ENCODE peak calls at places on chromosomes 7 and 10, in eight cellular contexts. One of them, this sample, is unnamed.

GRCh38 chr10:97119058-97119832 is 66.5 kb downstream of the SLIT1 start:
- DNase-seq in brain microvascular endothelial cell: no peak
- DNase-seq in fibroblast of pulmonary artery: no peak
- DNase-seq in fibroblast of lung: no peak
- DNase-seq in A549: no peak
- DNase-seq in hepatocyte: no peak
- DNase-seq in GM20000: no peak
- DNase-seq in WTC11: no peak
- DNase-seq in this sample: no peak

GRCh38 chr10:74460812-74461211 is 309.8 kb downstream of the ADK start:
- DNase-seq in brain microvascular endothelial cell: no peak
- DNase-seq in fibroblast of pulmonary artery: peak
- DNase-seq in fibroblast of lung: peak
- DNase-seq in A549: no peak
- DNase-seq in hepatocyte: no peak
- DNase-seq in GM20000: peak
- DNase-seq in WTC11: no peak
- DNase-seq in this sample: no peak

GRCh38 chr7:69962077-69962855 is 364.0 kb downstream of the AUTS2 start:
- DNase-seq in brain microvascular endothelial cell: no peak
- DNase-seq in fibroblast of pulmonary artery: peak
- DNase-seq in fibroblast of lung: peak
- DNase-seq in A549: no peak
- DNase-seq in hepatocyte: peak
- DNase-seq in GM20000: no peak
- DNase-seq in WTC11: no peak
- DNase-seq in this sample: no peak

GRCh38 chr7:68509054-68509453 is 1089.2 kb upstream of the AUTS2 start:
- DNase-seq in brain microvascular endothelial cell: no peak
- DNase-seq in fibroblast of pulmonary artery: no peak
- DNase-seq in fibroblast of lung: no peak
- DNase-seq in A549: no peak
- DNase-seq in hepatocyte: no peak
- DNase-seq in GM20000: no peak
- DNase-seq in WTC11: no peak
- DNase-seq in this sample: no peak

GRCh38 chr7:151440799-151441443 is 980 bp upstream of the CRYGN start:
- DNase-seq in brain microvascular endothelial cell: no peak
- DNase-seq in fibroblast of pulmonary artery: peak
- DNase-seq in fibroblast of lung: no peak
- DNase-seq in A549: no peak
- DNase-seq in hepatocyte: no peak
- DNase-seq in GM20000: no peak
- DNase-seq in WTC11: no peak
- DNase-seq in this sample: no peak

GRCh38 chr7:70583965-70584883 is 547.7 kb upstream of the GALNT17 start:
- DNase-seq in brain microvascular endothelial cell: no peak
- DNase-seq in fibroblast of pulmonary artery: no peak
- DNase-seq in fibroblast of lung: no peak
- DNase-seq in A549: no peak
- DNase-seq in hepatocyte: no peak
- DNase-seq in GM20000: no peak
- DNase-seq in WTC11: no peak
- DNase-seq in this sample: no peak

GRCh38 chr7:139972000-139972399 is 90.8 kb downstream of the PARP12 start:
- DNase-seq in brain microvascular endothelial cell: no peak
- DNase-seq in fibroblast of pulmonary artery: no peak
- DNase-seq in fibroblast of lung: no peak
- DNase-seq in A549: no peak
- DNase-seq in hepatocyte: no peak
- DNase-seq in GM20000: no peak
- DNase-seq in WTC11: no peak
- DNase-seq in this sample: no peak

GRCh38 chr7:158784270-158784669 is 45.0 kb downstream of the ESYT2 start:
- DNase-seq in brain microvascular endothelial cell: no peak
- DNase-seq in fibroblast of pulmonary artery: no peak
- DNase-seq in fibroblast of lung: no peak
- DNase-seq in A549: no peak
- DNase-seq in hepatocyte: no peak
- DNase-seq in GM20000: no peak
- DNase-seq in WTC11: no peak
- DNase-seq in this sample: no peak

GRCh38 chr10:133090101-133090500 is 2.4 kb downstream of the ADGRA1 start:
- DNase-seq in brain microvascular endothelial cell: no peak
- DNase-seq in fibroblast of pulmonary artery: no peak
- DNase-seq in fibroblast of lung: no peak
- DNase-seq in A549: no peak
- DNase-seq in hepatocyte: no peak
- DNase-seq in GM20000: no peak
- DNase-seq in WTC11: no peak
- DNase-seq in this sample: no peak

GRCh38 chr10:87860156-87860795 is 3.1 kb downstream of the KLLN start:
- DNase-seq in brain microvascular endothelial cell: peak
- DNase-seq in fibroblast of pulmonary artery: peak
- DNase-seq in fibroblast of lung: peak
- DNase-seq in A549: peak
- DNase-seq in hepatocyte: peak
- DNase-seq in GM20000: peak
- DNase-seq in WTC11: no peak
- DNase-seq in this sample: peak

GRCh38 chr7:6430271-6430940 is 17.3 kb downstream of the DAGLB start:
- DNase-seq in brain microvascular endothelial cell: peak
- DNase-seq in fibroblast of pulmonary artery: peak
- DNase-seq in fibroblast of lung: peak
- DNase-seq in A549: no peak
- DNase-seq in hepatocyte: no peak
- DNase-seq in GM20000: peak
- DNase-seq in WTC11: no peak
- DNase-seq in this sample: no peak

GRCh38 chr7:29167721-29168120 is 21.4 kb upstream of the CPVL start:
- DNase-seq in brain microvascular endothelial cell: no peak
- DNase-seq in fibroblast of pulmonary artery: no peak
- DNase-seq in fibroblast of lung: no peak
- DNase-seq in A549: no peak
- DNase-seq in hepatocyte: no peak
- DNase-seq in GM20000: no peak
- DNase-seq in WTC11: no peak
- DNase-seq in this sample: no peak

GRCh38 chr7:130071701-130072622 is 1.6 kb downstream of the KLHDC10 start:
- DNase-seq in brain microvascular endothelial cell: peak
- DNase-seq in fibroblast of pulmonary artery: peak
- DNase-seq in fibroblast of lung: peak
- DNase-seq in A549: peak
- DNase-seq in hepatocyte: peak
- DNase-seq in GM20000: peak
- DNase-seq in WTC11: peak
- DNase-seq in this sample: peak

GRCh38 chr7:93715234-93715633 is 140.7 kb upstream of the CALCR start:
- DNase-seq in brain microvascular endothelial cell: peak
- DNase-seq in fibroblast of pulmonary artery: peak
- DNase-seq in fibroblast of lung: peak
- DNase-seq in A549: peak
- DNase-seq in hepatocyte: peak
- DNase-seq in GM20000: peak
- DNase-seq in WTC11: peak
- DNase-seq in this sample: peak

GRCh38 chr10:88150338-88150737 is 286.9 kb downstream of the PTEN start:
- DNase-seq in brain microvascular endothelial cell: peak
- DNase-seq in fibroblast of pulmonary artery: peak
- DNase-seq in fibroblast of lung: peak
- DNase-seq in A549: peak
- DNase-seq in hepatocyte: no peak
- DNase-seq in GM20000: no peak
- DNase-seq in WTC11: no peak
- DNase-seq in this sample: no peak

GRCh38 chr7:76514926-76515325 is 4.6 kb downstream of the UPK3B start:
- DNase-seq in brain microvascular endothelial cell: no peak
- DNase-seq in fibroblast of pulmonary artery: no peak
- DNase-seq in fibroblast of lung: no peak
- DNase-seq in A549: no peak
- DNase-seq in hepatocyte: no peak
- DNase-seq in GM20000: no peak
- DNase-seq in WTC11: no peak
- DNase-seq in this sample: peak

GRCh38 chr7:76513817-76514799 is 3.8 kb downstream of the UPK3B start:
- DNase-seq in brain microvascular endothelial cell: no peak
- DNase-seq in fibroblast of pulmonary artery: no peak
- DNase-seq in fibroblast of lung: no peak
- DNase-seq in A549: no peak
- DNase-seq in hepatocyte: peak
- DNase-seq in GM20000: peak
- DNase-seq in WTC11: no peak
- DNase-seq in this sample: peak

GRCh38 chr7:76512941-76513816 is 2.8 kb downstream of the UPK3B start:
- DNase-seq in brain microvascular endothelial cell: no peak
- DNase-seq in fibroblast of pulmonary artery: peak
- DNase-seq in fibroblast of lung: no peak
- DNase-seq in A549: peak
- DNase-seq in hepatocyte: peak
- DNase-seq in GM20000: peak
- DNase-seq in WTC11: peak
- DNase-seq in this sample: peak

GRCh38 chr7:76509931-76510877 is at the start of gene UPK3B:
- DNase-seq in brain microvascular endothelial cell: no peak
- DNase-seq in fibroblast of pulmonary artery: no peak
- DNase-seq in fibroblast of lung: peak
- DNase-seq in A549: no peak
- DNase-seq in hepatocyte: peak
- DNase-seq in GM20000: peak
- DNase-seq in WTC11: peak
- DNase-seq in this sample: peak

GRCh38 chr7:76515999-76516443 is 5.7 kb downstream of the UPK3B start:
- DNase-seq in brain microvascular endothelial cell: peak
- DNase-seq in fibroblast of pulmonary artery: peak
- DNase-seq in fibroblast of lung: peak
- DNase-seq in A549: no peak
- DNase-seq in hepatocyte: no peak
- DNase-seq in GM20000: peak
- DNase-seq in WTC11: peak
- DNase-seq in this sample: no peak
- TF ChIP-seq CTCF in brain microvascular endothelial cell: peak
- TF ChIP-seq CTCF in fibroblast of pulmonary artery: peak
- TF ChIP-seq CTCF in fibroblast of lung: no peak
- TF ChIP-seq CTCF in A549: peak
- TF ChIP-seq CTCF in hepatocyte: no peak
- TF ChIP-seq CTCF in GM20000: peak
- TF ChIP-seq CTCF in WTC11: peak
- TF ChIP-seq CTCF in this sample: no peak

DNA sequence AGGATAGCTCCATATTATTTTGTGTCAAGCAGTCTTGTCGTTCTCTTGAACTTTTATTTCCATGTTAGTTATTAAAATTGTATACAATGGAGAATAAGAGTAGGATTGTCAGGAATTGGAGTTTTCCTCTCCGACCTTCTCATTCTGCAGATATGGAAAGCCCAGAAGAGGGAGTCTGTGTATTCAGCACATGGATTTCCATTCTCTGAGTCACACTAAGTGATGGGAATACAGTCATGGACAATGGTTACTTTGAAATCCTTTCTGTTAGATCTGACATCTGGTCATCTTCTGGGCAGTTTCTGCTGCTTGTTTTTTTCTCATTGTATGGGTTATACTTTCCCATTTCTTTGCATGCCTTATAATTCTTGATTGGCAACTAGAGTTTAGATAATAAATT is 5.0 kb upstream of the TASOR2 start:
- DNase-seq in brain microvascular endothelial cell: no peak
- DNase-seq in fibroblast of pulmonary artery: peak
- DNase-seq in fibroblast of lung: peak
- DNase-seq in A549: no peak
- DNase-seq in hepatocyte: no peak
- DNase-seq in GM20000: no peak
- DNase-seq in WTC11: no peak
- DNase-seq in this sample: no peak
- TF ChIP-seq CTCF in brain microvascular endothelial cell: peak
- TF ChIP-seq CTCF in fibroblast of pulmonary artery: peak
- TF ChIP-seq CTCF in fibroblast of lung: no peak
- TF ChIP-seq CTCF in A549: no peak
- TF ChIP-seq CTCF in hepatocyte: no peak
- TF ChIP-seq CTCF in GM20000: no peak
- TF ChIP-seq CTCF in WTC11: no peak
- TF ChIP-seq CTCF in this sample: no peak

DNA sequence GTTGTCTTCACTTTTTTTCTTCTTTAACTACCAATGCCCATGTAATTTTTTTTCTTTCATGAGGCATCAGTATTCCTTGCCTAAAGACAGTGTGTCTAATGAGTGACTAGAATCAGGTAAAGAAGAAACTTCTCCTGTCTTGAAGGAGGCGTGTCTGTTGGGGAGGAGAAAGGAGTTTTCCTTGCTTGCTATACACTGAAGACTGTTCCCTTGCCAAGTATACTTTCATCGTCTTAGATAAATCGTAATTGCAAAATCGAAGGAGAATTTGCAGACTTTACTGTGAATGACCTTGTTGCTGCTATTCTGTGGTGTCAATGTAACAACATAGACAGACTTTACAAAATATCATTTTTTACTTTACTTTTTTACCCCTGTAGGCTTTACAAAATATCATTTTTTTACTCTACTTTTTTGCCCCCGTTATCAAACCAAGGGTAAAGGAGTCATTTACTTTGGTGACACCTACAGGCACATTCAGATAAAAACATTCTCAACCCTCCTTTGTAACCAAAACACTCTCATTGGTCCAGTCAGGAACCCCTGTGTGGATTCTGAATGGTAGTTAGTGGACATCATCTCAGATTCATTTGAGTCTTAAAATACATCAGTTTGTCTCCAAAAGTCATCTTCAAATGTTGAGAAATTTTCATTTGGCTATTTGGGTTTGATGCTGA is 232.4 kb downstream of the AHR start:
- DNase-seq in brain microvascular endothelial cell: no peak
- DNase-seq in fibroblast of pulmonary artery: peak
- DNase-seq in fibroblast of lung: peak
- DNase-seq in A549: no peak
- DNase-seq in hepatocyte: no peak
- DNase-seq in GM20000: peak
- DNase-seq in WTC11: no peak
- DNase-seq in this sample: peak
- TF ChIP-seq CTCF in brain microvascular endothelial cell: peak
- TF ChIP-seq CTCF in fibroblast of pulmonary artery: peak
- TF ChIP-seq CTCF in fibroblast of lung: no peak
- TF ChIP-seq CTCF in A549: peak
- TF ChIP-seq CTCF in hepatocyte: peak
- TF ChIP-seq CTCF in GM20000: no peak
- TF ChIP-seq CTCF in WTC11: no peak
- TF ChIP-seq CTCF in this sample: peak

DNA sequence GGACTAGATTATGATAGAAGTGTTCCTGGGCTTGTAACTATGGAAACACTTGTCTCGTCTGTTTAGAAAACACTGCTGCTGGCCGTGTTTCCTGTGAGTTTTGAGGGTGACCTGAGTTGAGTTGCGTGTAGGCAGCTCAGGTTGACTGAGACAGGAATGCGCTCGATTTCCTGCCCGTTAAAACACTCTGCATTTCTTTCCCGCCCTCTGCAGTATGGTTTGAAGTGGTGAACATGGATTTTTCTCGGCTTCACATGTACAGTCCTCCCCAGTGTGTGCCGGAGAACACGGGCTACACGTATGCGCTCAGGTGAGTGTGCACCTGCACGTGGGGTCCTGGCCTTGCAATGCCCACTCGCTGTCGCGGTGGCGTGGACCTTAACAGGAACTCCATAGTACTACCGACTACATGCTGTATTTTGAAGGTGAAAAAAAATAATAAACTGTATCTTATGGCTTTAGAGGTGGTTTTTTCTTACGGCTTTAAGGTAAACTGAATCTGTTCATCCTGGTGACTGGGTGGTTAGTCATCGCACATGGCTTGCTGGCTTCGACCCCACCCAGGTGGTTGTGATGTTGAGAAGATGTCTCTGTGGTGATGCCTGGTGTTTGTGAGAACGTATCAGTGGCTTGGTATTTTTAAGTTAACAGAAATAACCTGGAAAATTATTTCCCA is at the start of gene SUN1:
- DNase-seq in brain microvascular endothelial cell: peak
- DNase-seq in fibroblast of pulmonary artery: peak
- DNase-seq in fibroblast of lung: peak
- DNase-seq in A549: peak
- DNase-seq in hepatocyte: peak
- DNase-seq in GM20000: peak
- DNase-seq in WTC11: no peak
- DNase-seq in this sample: no peak
- TF ChIP-seq CTCF in brain microvascular endothelial cell: peak
- TF ChIP-seq CTCF in fibroblast of pulmonary artery: no peak
- TF ChIP-seq CTCF in fibroblast of lung: no peak
- TF ChIP-seq CTCF in A549: no peak
- TF ChIP-seq CTCF in hepatocyte: no peak
- TF ChIP-seq CTCF in GM20000: no peak
- TF ChIP-seq CTCF in WTC11: no peak
- TF ChIP-seq CTCF in this sample: no peak